ENCODE peak calls at places on chromosomes 16 and 17, in nine cellular contexts. C is HEK293T; T is RWPE1; Q is T-helper 9 cell; M is activated CD4-positive, alpha-beta T cell treated with anti-CD3 and anti-CD28 coated beads for 48 hours; I is naive thymus-derived CD8-positive, alpha-beta T cell; X is mesothelial cell of epicardium; J is stimulated activated CD4-positive, alpha-beta T cell treated with anti-CD3 and anti-CD28 coated beads, TNF-alpha, amount 100 ng/mL, for 1 hour; V is pons. K is an unnamed sample.

GRCh38 chr17:45783593-45784292 is 377 bp upstream of the CRHR1 start:
- DNase-seq in C (peak), T (no peak), Q (no peak), M (peak), I (no peak), X (peak), J (no peak), V (no peak), K (peak)

GRCh38 chr16:46817961-46818360 is 13.0 kb downstream of the C16orf87 start:
- DNase-seq in C (no peak), T (no peak), Q (no peak), M (no peak), I (no peak), X (no peak), J (no peak), V (no peak), K (no peak)

GRCh38 chr16:4891886-4892216 is 44.6 kb downstream of the UBN1 start:
- DNase-seq in C (no peak), T (no peak), Q (no peak), M (no peak), I (no peak), X (no peak), J (no peak), V (no peak), K (no peak)

GRCh38 chr17:55321507-55322064 is 56.8 kb downstream of the HLF start:
- DNase-seq in C (no peak), T (no peak), Q (no peak), M (no peak), I (no peak), X (no peak), J (no peak), V (no peak), K (no peak)

GRCh38 chr17:38727661-38728220 is 2.4 kb upstream of the CISD3 start:
- DNase-seq in C (no peak), T (no peak), Q (no peak), M (peak), I (no peak), X (no peak), J (peak), V (no peak), K (no peak)

GRCh38 chr17:4706121-4706520 is 2.2 kb upstream of the PELP1 start:
- DNase-seq in C (no peak), T (no peak), Q (no peak), M (no peak), I (no peak), X (no peak), J (no peak), V (no peak), K (no peak)

GRCh38 chr16:74605746-74606520 is 981 bp downstream of the GLG1 start:
- DNase-seq in C (no peak), T (no peak), Q (no peak), M (no peak), I (no peak), X (no peak), J (no peak), V (peak), K (no peak)

GRCh38 chr16:74575805-74576643 is 30.9 kb downstream of the GLG1 start:
- DNase-seq in C (no peak), T (no peak), Q (no peak), M (no peak), I (no peak), X (no peak), J (no peak), V (no peak), K (no peak)

GRCh38 chr17:30413109-30413508 is 34.4 kb downstream of the CPD start:
- DNase-seq in C (no peak), T (peak), Q (no peak), M (no peak), I (no peak), X (no peak), J (no peak), V (no peak), K (no peak)

GRCh38 chr16:11665071-11665491 is 3.2 kb upstream of the SNN start:
- DNase-seq in C (no peak), T (no peak), Q (no peak), M (peak), I (peak), X (no peak), J (no peak), V (no peak), K (no peak)

GRCh38 chr16:51193879-51194278 is 42.8 kb upstream of the SALL1 start:
- DNase-seq in C (no peak), T (no peak), Q (no peak), M (no peak), I (no peak), X (no peak), J (no peak), V (no peak), K (no peak)

GRCh38 chr17:74211141-74211928 is 2.0 kb upstream of the TTYH2 start:
- DNase-seq in C (no peak), T (peak), Q (no peak), M (peak), I (no peak), X (peak), J (no peak), V (no peak), K (no peak)

K was measured in aorta.